ENCODE peak calls at places on chromosomes 2 and 18, in seven cellular contexts. One of them, this sample, is unnamed.
A peak's percentile ranks its signal among the peaks of the same experiment; 100 is the strongest.

GRCh38 chr18:48868468-48869466 is 82.0 kb downstream of the SMAD7 start:
- DNase-seq in pancreas: no peak
- DNase-seq in GM12865: peak; percentile 93
- DNase-seq in body of pancreas: no peak
- DNase-seq in WTC11: no peak
- DNase-seq in PC-3: peak; percentile 10
- DNase-seq in fibroblast of lung: peak; percentile 40
- DNase-seq in this sample: peak; percentile 57

GRCh38 chr2:23757686-23758433 is 169.1 kb downstream of the ATAD2B start:
- DNase-seq in pancreas: no peak
- DNase-seq in GM12865: no peak
- DNase-seq in body of pancreas: no peak
- DNase-seq in WTC11: no peak
- DNase-seq in PC-3: peak; percentile 80
- DNase-seq in fibroblast of lung: peak; percentile 91
- DNase-seq in this sample: no peak

GRCh38 chr2:201218780-201219179 is 35.8 kb downstream of the CASP10 start:
- DNase-seq in pancreas: no peak
- DNase-seq in GM12865: no peak
- DNase-seq in body of pancreas: no peak
- DNase-seq in WTC11: no peak
- DNase-seq in PC-3: peak; percentile 72
- DNase-seq in fibroblast of lung: peak; percentile 12
- DNase-seq in this sample: no peak

GRCh38 chr18:25134858-25135257 is 217.1 kb downstream of the ZNF521 start:
- DNase-seq in pancreas: no peak
- DNase-seq in GM12865: no peak
- DNase-seq in body of pancreas: no peak
- DNase-seq in WTC11: no peak
- DNase-seq in PC-3: no peak
- DNase-seq in fibroblast of lung: peak; percentile 29
- DNase-seq in this sample: no peak

GRCh38 chr2:214265991-214266489 is 144.8 kb upstream of the VWC2L start:
- DNase-seq in pancreas: no peak
- DNase-seq in GM12865: no peak
- DNase-seq in body of pancreas: no peak
- DNase-seq in WTC11: no peak
- DNase-seq in PC-3: no peak
- DNase-seq in fibroblast of lung: peak; percentile 70
- DNase-seq in this sample: no peak

GRCh38 chr2:42906557-42907380 is 114.4 kb upstream of the HAAO start:
- DNase-seq in pancreas: no peak
- DNase-seq in GM12865: peak; percentile 12
- DNase-seq in body of pancreas: no peak
- DNase-seq in WTC11: peak; percentile 36
- DNase-seq in PC-3: no peak
- DNase-seq in fibroblast of lung: peak; percentile 65
- DNase-seq in this sample: no peak

GRCh38 chr2:20125164-20125563 is 73.7 kb upstream of the LAPTM4A start:
- DNase-seq in pancreas: no peak
- DNase-seq in GM12865: no peak
- DNase-seq in body of pancreas: no peak
- DNase-seq in WTC11: no peak
- DNase-seq in PC-3: no peak
- DNase-seq in fibroblast of lung: no peak
- DNase-seq in this sample: no peak

GRCh38 chr18:37435150-37435872 is 130.3 kb downstream of the CELF4 start:
- DNase-seq in pancreas: no peak
- DNase-seq in GM12865: no peak
- DNase-seq in body of pancreas: no peak
- DNase-seq in WTC11: no peak
- DNase-seq in PC-3: no peak
- DNase-seq in fibroblast of lung: no peak
- DNase-seq in this sample: no peak

GRCh38 chr18:25604231-25604908 is 252.4 kb upstream of the ZNF521 start:
- DNase-seq in pancreas: no peak
- DNase-seq in GM12865: no peak
- DNase-seq in body of pancreas: no peak
- DNase-seq in WTC11: no peak
- DNase-seq in PC-3: no peak
- DNase-seq in fibroblast of lung: no peak
- DNase-seq in this sample: no peak

GRCh38 chr2:161416633-161417427 is 733 bp downstream of the TBR1 start:
- DNase-seq in pancreas: no peak
- DNase-seq in GM12865: no peak
- DNase-seq in body of pancreas: no peak
- DNase-seq in WTC11: peak; percentile 47
- DNase-seq in PC-3: no peak
- DNase-seq in fibroblast of lung: no peak
- DNase-seq in this sample: no peak

GRCh38 chr2:100423631-100424030 is 6.2 kb upstream of the CHST10 start:
- DNase-seq in pancreas: no peak
- DNase-seq in GM12865: no peak
- DNase-seq in body of pancreas: no peak
- DNase-seq in WTC11: no peak
- DNase-seq in PC-3: no peak
- DNase-seq in fibroblast of lung: peak; percentile 16
- DNase-seq in this sample: no peak

GRCh38 chr2:65366595-65367125 is 65.7 kb downstream of the SPRED2 start:
- DNase-seq in pancreas: no peak
- DNase-seq in GM12865: peak; percentile 84
- DNase-seq in body of pancreas: peak; percentile 53
- DNase-seq in WTC11: no peak
- DNase-seq in PC-3: peak; percentile 99
- DNase-seq in fibroblast of lung: peak; percentile 97
- DNase-seq in this sample: no peak

GRCh38 chr2:189350515-189351209 is 90.6 kb upstream of the WDR75 start:
- DNase-seq in pancreas: no peak
- DNase-seq in GM12865: no peak
- DNase-seq in body of pancreas: peak; percentile 50
- DNase-seq in WTC11: no peak
- DNase-seq in PC-3: peak; percentile 69
- DNase-seq in fibroblast of lung: peak; percentile 99
- DNase-seq in this sample: no peak

GRCh38 chr2:61371027-61371426 is 99.9 kb downstream of the USP34 start:
- DNase-seq in pancreas: no peak
- DNase-seq in GM12865: no peak
- DNase-seq in body of pancreas: no peak
- DNase-seq in WTC11: no peak
- DNase-seq in PC-3: peak; percentile 17
- DNase-seq in fibroblast of lung: peak; percentile 12
- DNase-seq in this sample: no peak

GRCh38 chr18:400466-400865 is 100.0 kb downstream of the COLEC12 start:
- DNase-seq in pancreas: no peak
- DNase-seq in GM12865: no peak
- DNase-seq in body of pancreas: no peak
- DNase-seq in WTC11: no peak
- DNase-seq in PC-3: no peak
- DNase-seq in fibroblast of lung: peak; percentile 80
- DNase-seq in this sample: no peak

GRCh38 chr2:227301523-227301922 is 23.5 kb upstream of the MFF start:
- DNase-seq in pancreas: no peak
- DNase-seq in GM12865: no peak
- DNase-seq in body of pancreas: no peak
- DNase-seq in WTC11: no peak
- DNase-seq in PC-3: no peak
- DNase-seq in fibroblast of lung: no peak
- DNase-seq in this sample: no peak

GRCh38 chr2:152646775-152647174 is 70.5 kb downstream of the PRPF40A start:
- DNase-seq in pancreas: no peak
- DNase-seq in GM12865: no peak
- DNase-seq in body of pancreas: no peak
- DNase-seq in WTC11: no peak
- DNase-seq in PC-3: peak; percentile 88
- DNase-seq in fibroblast of lung: peak; percentile 97
- DNase-seq in this sample: no peak

GRCh38 chr2:191811807-191812602 is 34.9 kb downstream of the CAVIN2 start:
- DNase-seq in pancreas: peak; percentile 12
- DNase-seq in GM12865: peak; percentile 61
- DNase-seq in body of pancreas: peak; percentile 41
- DNase-seq in WTC11: peak; percentile 59
- DNase-seq in PC-3: peak; percentile 85
- DNase-seq in fibroblast of lung: peak; percentile 59
- DNase-seq in this sample: peak; percentile 27

GRCh38 chr2:61536086-61536722 is 2.0 kb downstream of the XPO1 start:
- DNase-seq in pancreas: no peak
- DNase-seq in GM12865: peak; percentile 34
- DNase-seq in body of pancreas: no peak
- DNase-seq in WTC11: no peak
- DNase-seq in PC-3: peak; percentile 5
- DNase-seq in fibroblast of lung: peak; percentile 19
- DNase-seq in this sample: no peak

GRCh38 chr2:239407112-239407511 is 6.3 kb upstream of the HDAC4 start:
- DNase-seq in pancreas: no peak
- DNase-seq in GM12865: no peak
- DNase-seq in body of pancreas: no peak
- DNase-seq in WTC11: no peak
- DNase-seq in PC-3: no peak
- DNase-seq in fibroblast of lung: no peak
- DNase-seq in this sample: no peak

GRCh38 chr2:130755234-130756040 is at the start of gene AMER3:
- DNase-seq in pancreas: peak; percentile 54
- DNase-seq in GM12865: no peak
- DNase-seq in body of pancreas: peak; percentile 40
- DNase-seq in WTC11: peak; percentile 68
- DNase-seq in PC-3: no peak
- DNase-seq in fibroblast of lung: no peak
- DNase-seq in this sample: no peak

GRCh38 chr2:71600572-71600971 is 147.2 kb downstream of the DYSF start:
- DNase-seq in pancreas: peak; percentile 9
- DNase-seq in GM12865: no peak
- DNase-seq in body of pancreas: no peak
- DNase-seq in WTC11: no peak
- DNase-seq in PC-3: no peak
- DNase-seq in fibroblast of lung: no peak
- DNase-seq in this sample: no peak

GRCh38 chr2:18178736-18179349 is 300.4 kb downstream of the KCNS3 start:
- DNase-seq in pancreas: no peak
- DNase-seq in GM12865: peak; percentile 70
- DNase-seq in body of pancreas: peak; percentile 36
- DNase-seq in WTC11: peak; percentile 49
- DNase-seq in PC-3: peak; percentile 79
- DNase-seq in fibroblast of lung: peak; percentile 53
- DNase-seq in this sample: no peak

GRCh38 chr2:182949572-182950189 is 83.2 kb upstream of the FRZB start:
- DNase-seq in pancreas: no peak
- DNase-seq in GM12865: no peak
- DNase-seq in body of pancreas: peak; percentile 12
- DNase-seq in WTC11: no peak
- DNase-seq in PC-3: peak; percentile 13
- DNase-seq in fibroblast of lung: peak; percentile 28
- DNase-seq in this sample: no peak

GRCh38 chr2:27217173-27218121 is at the start of gene CAD:
- DNase-seq in pancreas: peak; percentile 87
- DNase-seq in GM12865: peak; percentile 94
- DNase-seq in body of pancreas: peak; percentile 84
- DNase-seq in WTC11: peak; percentile 90
- DNase-seq in PC-3: peak; percentile 82
- DNase-seq in fibroblast of lung: peak; percentile 85
- DNase-seq in this sample: peak; percentile 76
- TF ChIP-seq CTCF in pancreas: no peak
- TF ChIP-seq CTCF in GM12865: peak; percentile 14
- TF ChIP-seq CTCF in body of pancreas: peak; percentile 52
- TF ChIP-seq CTCF in WTC11: no peak
- TF ChIP-seq CTCF in PC-3: peak; percentile 15
- TF ChIP-seq CTCF in fibroblast of lung: no peak
- TF ChIP-seq CTCF in this sample: no peak

GRCh38 chr2:140696449-140696848 is 1434.4 kb downstream of the LRP1B start:
- DNase-seq in pancreas: no peak
- DNase-seq in GM12865: no peak
- DNase-seq in body of pancreas: no peak
- DNase-seq in WTC11: peak; percentile 13
- DNase-seq in PC-3: peak; percentile 50
- DNase-seq in fibroblast of lung: no peak
- DNase-seq in this sample: no peak
- TF ChIP-seq CTCF in pancreas: no peak
- TF ChIP-seq CTCF in GM12865: no peak
- TF ChIP-seq CTCF in body of pancreas: no peak
- TF ChIP-seq CTCF in WTC11: no peak
- TF ChIP-seq CTCF in PC-3: peak; percentile 53
- TF ChIP-seq CTCF in fibroblast of lung: no peak
- TF ChIP-seq CTCF in this sample: no peak

GRCh38 chr2:236569593-236569973 is at the start of gene ACKR3:
- DNase-seq in pancreas: peak; percentile 79
- DNase-seq in GM12865: peak; percentile 93
- DNase-seq in body of pancreas: peak; percentile 88
- DNase-seq in WTC11: peak; percentile 77
- DNase-seq in PC-3: peak; percentile 82
- DNase-seq in fibroblast of lung: peak; percentile 90
- DNase-seq in this sample: peak; percentile 63
- TF ChIP-seq CTCF in pancreas: no peak
- TF ChIP-seq CTCF in GM12865: peak; percentile 63
- TF ChIP-seq CTCF in body of pancreas: peak; percentile 62
- TF ChIP-seq CTCF in WTC11: no peak
- TF ChIP-seq CTCF in PC-3: peak; percentile 66
- TF ChIP-seq CTCF in fibroblast of lung: peak; percentile 39
- TF ChIP-seq CTCF in this sample: peak; percentile 43

GRCh38 chr18:50340078-50340477 is 34.8 kb upstream of the SKA1 start:
- DNase-seq in pancreas: no peak
- DNase-seq in GM12865: no peak
- DNase-seq in body of pancreas: no peak
- DNase-seq in WTC11: peak; percentile 80
- DNase-seq in PC-3: no peak
- DNase-seq in fibroblast of lung: no peak
- DNase-seq in this sample: no peak
- TF ChIP-seq CTCF in pancreas: no peak
- TF ChIP-seq CTCF in GM12865: peak; percentile 20
- TF ChIP-seq CTCF in body of pancreas: no peak
- TF ChIP-seq CTCF in WTC11: peak; percentile 60
- TF ChIP-seq CTCF in PC-3: no peak
- TF ChIP-seq CTCF in fibroblast of lung: no peak
- TF ChIP-seq CTCF in this sample: no peak

GRCh38 chr2:206173147-206173546 is 13.5 kb downstream of the EEF1B2 start:
- DNase-seq in pancreas: no peak
- DNase-seq in GM12865: no peak
- DNase-seq in body of pancreas: no peak
- DNase-seq in WTC11: no peak
- DNase-seq in PC-3: no peak
- DNase-seq in fibroblast of lung: no peak
- DNase-seq in this sample: no peak

GRCh38 chr2:206176128-206176527 is 16.4 kb downstream of the EEF1B2 start:
- DNase-seq in pancreas: no peak
- DNase-seq in GM12865: no peak
- DNase-seq in body of pancreas: no peak
- DNase-seq in WTC11: no peak
- DNase-seq in PC-3: no peak
- DNase-seq in fibroblast of lung: peak; percentile 68
- DNase-seq in this sample: no peak

GRCh38 chr2:206176886-206177285 is 17.2 kb downstream of the EEF1B2 start:
- DNase-seq in pancreas: no peak
- DNase-seq in GM12865: no peak
- DNase-seq in body of pancreas: no peak
- DNase-seq in WTC11: no peak
- DNase-seq in PC-3: no peak
- DNase-seq in fibroblast of lung: no peak
- DNase-seq in this sample: no peak
- TF ChIP-seq CTCF in pancreas: no peak
- TF ChIP-seq CTCF in GM12865: no peak
- TF ChIP-seq CTCF in body of pancreas: no peak
- TF ChIP-seq CTCF in WTC11: no peak
- TF ChIP-seq CTCF in PC-3: no peak
- TF ChIP-seq CTCF in fibroblast of lung: no peak
- TF ChIP-seq CTCF in this sample: no peak

GRCh38 chr18:13801260-13801601 is 22.7 kb upstream of the MC5R start:
- DNase-seq in pancreas: no peak
- DNase-seq in GM12865: no peak
- DNase-seq in body of pancreas: no peak
- DNase-seq in WTC11: no peak
- DNase-seq in PC-3: no peak
- DNase-seq in fibroblast of lung: no peak
- DNase-seq in this sample: no peak
- TF ChIP-seq CTCF in pancreas: no peak
- TF ChIP-seq CTCF in GM12865: no peak
- TF ChIP-seq CTCF in body of pancreas: no peak
- TF ChIP-seq CTCF in WTC11: no peak
- TF ChIP-seq CTCF in PC-3: peak; percentile 11
- TF ChIP-seq CTCF in fibroblast of lung: no peak
- TF ChIP-seq CTCF in this sample: no peak

This sample was measured in natural killer cell.